ENCODE peak calls at places on chromosomes 5 and 9, in six cellular contexts. M, S, B, D, F and W are unnamed samples. For H3K4me1, the result is how much of the 10 kb centered on the place peaks cover.

GRCh38 chr5:170357853-170358497 is 31.2 kb downstream of the KCNMB1 start:
- DNase-seq in S (no peak), B (peak), F (peak), M (peak), D (no peak), W (peak)

GRCh38 chr5:176891331-176891958 is 7.7 kb downstream of the HK3 start:
- DNase-seq in D (no peak), B (no peak), M (no peak), F (no peak), S (no peak), W (no peak)

GRCh38 chr9:122897969-122898368 is 7.2 kb downstream of the RC3H2 start:
- DNase-seq in M (no peak), S (no peak), D (peak), B (no peak), F (no peak), W (no peak)

GRCh38 chr9:121568541-121569265 is 69.1 kb upstream of the GGTA1 start:
- DNase-seq in F (no peak), M (peak), S (no peak), D (peak), B (peak), W (peak)

GRCh38 chr5:15823413-15823812 is 323.4 kb downstream of the FBXL7 start:
- DNase-seq in M (no peak), F (no peak), D (peak), S (no peak), B (no peak), W (no peak)

GRCh38 chr5:113024298-113024697 is 47.7 kb downstream of the DCP2 start:
- DNase-seq in D (no peak), F (no peak), M (no peak), B (no peak), S (no peak), W (no peak)

GRCh38 chr5:147448766-147449165 is 61.1 kb downstream of the DPYSL3 start:
- DNase-seq in B (no peak), S (no peak), D (peak), F (no peak), M (no peak), W (no peak)

GRCh38 chr5:74318985-74319563 is 321.5 kb downstream of the ENC1 start:
- DNase-seq in B (no peak), D (peak), S (no peak), F (no peak), M (no peak), W (no peak)

GRCh38 chr5:61505281-61505680 is 173.2 kb downstream of the ZSWIM6 start:
- DNase-seq in S (no peak), B (no peak), D (no peak), M (no peak), F (no peak), W (no peak)

GRCh38 chr5:159825551-159826051 is 90.7 kb upstream of the ADRA1B start:
- DNase-seq in D (peak), B (no peak), S (no peak), M (no peak), F (peak), W (no peak)
- H3K27ac ChIP-seq in D (no peak), B (no peak), S (no peak), M (peak), F (no peak), W (no peak)

GRCh38 chr5:165138261-165138660 is 1632.8 kb downstream of the MAT2B start:
- DNase-seq in F (no peak), S (no peak), M (no peak), B (no peak), D (peak), W (no peak)
- H3K4me1 ChIP-seq in F (under half), S (under half), M (under half), B (under half), D (under half), W (under half)

GRCh38 chr5:179405054-179405416 is 59.8 kb upstream of the ADAMTS2 start:
- DNase-seq in B (no peak), S (no peak), F (no peak), D (no peak), M (no peak), W (peak)

GRCh38 chr5:179406031-179406681 is 60.9 kb upstream of the ADAMTS2 start:
- DNase-seq in B (no peak), D (no peak), M (no peak), F (no peak), S (no peak), W (peak)

GRCh38 chr5:179403426-179404147 is 58.3 kb upstream of the ADAMTS2 start:
- DNase-seq in D (no peak), M (no peak), B (no peak), F (no peak), S (no peak), W (peak)

GRCh38 chr5:179405426-179406030 is 60.3 kb upstream of the ADAMTS2 start:
- DNase-seq in S (no peak), D (no peak), B (no peak), F (no peak), M (no peak), W (no peak)

DNA sequence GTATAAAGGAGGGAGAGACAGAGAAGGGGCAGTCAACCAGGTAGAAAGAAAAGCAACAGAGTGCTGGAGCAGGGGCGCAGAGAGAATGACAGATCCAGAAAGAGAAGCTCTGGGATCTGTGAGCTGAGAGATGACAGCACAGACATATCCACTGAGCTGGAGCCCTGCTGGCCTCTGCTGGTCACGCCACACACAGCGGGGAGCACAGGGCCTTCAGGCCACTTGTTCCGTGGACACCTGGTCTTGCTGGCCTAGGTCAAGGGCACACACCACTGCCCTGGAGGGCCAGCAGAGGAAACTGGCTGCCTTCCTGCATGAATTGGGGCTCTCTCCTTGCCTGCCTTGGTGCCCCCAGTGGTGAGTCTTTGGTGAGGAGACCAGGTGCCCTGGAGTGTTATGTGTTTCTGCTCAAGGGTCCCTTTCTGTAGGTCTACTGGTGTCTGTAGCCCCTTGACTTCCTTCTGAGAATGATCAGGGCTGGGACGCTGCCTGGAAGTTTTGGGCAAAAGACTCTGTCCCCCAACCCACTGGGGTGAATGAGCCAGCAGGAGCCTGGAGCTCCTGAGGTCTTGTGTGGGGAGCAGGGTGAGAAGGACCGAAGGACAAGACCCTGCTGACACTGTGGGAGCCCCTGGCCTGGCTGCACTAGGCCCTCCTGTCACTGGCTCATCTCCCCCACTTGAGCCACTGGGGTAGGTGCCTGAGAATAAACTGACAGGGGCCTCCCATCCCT is 59.2 kb upstream of the ADAMTS2 start:
- DNase-seq in S (no peak), M (no peak), F (no peak), B (no peak), D (no peak), W (no peak)
- TF ChIP-seq CTCF in S (no peak), M (peak), F (peak), B (peak), D (no peak), W (peak)

DNA sequence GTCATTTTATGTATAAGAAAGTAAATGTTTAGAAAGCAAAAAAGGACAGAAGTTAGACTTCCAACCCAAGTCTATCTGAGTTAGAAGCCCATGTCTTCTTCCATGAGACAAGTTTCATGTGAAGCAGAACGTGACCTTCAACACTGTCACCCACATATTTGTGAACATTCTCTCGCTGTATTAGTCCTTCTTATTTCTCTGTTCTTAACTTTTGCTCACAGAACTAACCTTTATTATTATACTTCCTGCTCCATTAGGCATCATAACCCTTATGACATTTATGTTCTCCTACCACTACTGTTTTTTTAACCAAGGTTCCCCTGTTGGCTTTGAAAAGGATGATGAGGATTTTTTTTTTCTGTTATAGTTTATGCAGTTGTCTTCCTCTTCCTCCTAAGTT is 238.8 kb downstream of the ZNF608 start:
- DNase-seq in S (no peak), M (no peak), F (no peak), D (no peak), B (no peak), W (no peak)
- H3K27ac ChIP-seq in S (no peak), M (no peak), F (no peak), D (no peak), B (no peak), W (no peak)

DNA sequence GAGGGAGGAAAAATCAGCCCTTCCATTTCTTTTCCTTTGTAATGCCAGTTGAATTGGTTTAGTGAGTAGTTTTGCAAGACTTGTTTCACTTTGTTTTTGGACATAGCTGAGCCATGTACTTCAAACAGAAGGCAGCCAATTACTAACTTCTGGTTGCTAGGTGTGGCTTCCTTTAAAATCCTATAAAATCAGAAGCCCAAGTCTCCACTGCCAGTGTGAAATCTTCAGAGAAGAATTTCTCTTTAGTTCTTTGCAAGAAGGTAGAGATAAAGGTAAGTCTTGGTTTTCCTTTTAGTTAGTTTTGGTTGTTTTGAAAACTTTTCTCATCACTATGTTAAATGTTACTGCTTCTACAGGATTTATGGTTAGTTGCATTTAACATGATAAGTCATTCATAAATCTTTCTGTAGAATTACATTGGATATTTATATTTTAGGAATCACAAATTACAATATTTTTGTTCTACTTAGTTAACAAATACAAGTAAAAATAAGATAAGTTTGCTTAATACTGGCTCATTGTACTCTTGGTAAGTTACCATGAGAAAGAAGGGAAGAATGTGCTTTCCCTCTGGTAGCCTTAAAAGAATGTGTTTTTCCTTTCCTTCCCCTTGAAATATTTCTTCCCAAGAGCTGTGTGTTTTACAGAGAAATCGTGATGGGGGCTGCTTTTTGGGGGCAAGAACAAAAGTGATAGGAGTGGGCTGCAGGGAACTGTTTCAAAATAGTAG is at the start of gene ANXA1:
- DNase-seq in D (peak), F (no peak), M (no peak), S (no peak), B (no peak), W (no peak)
- H3K4me1 ChIP-seq in D (under half), F (half or more), M (half or more), S (half or more), B (half or more), W (under half)

GRCh38 chr5:5699062-5699461 is 276.6 kb downstream of the ICE1 start:
- DNase-seq in B (no peak), D (no peak), F (no peak), S (no peak), M (no peak), W (no peak)
- TF ChIP-seq CTCF in B (no peak), D (no peak), F (no peak), S (no peak), M (no peak), W (no peak)

GRCh38 chr9:126144215-126144614 is 182.4 kb upstream of the MVB12B start:
- DNase-seq in D (no peak), F (no peak), M (no peak), B (no peak), S (no peak), W (no peak)
- H3K27ac ChIP-seq in D (no peak), F (no peak), M (no peak), B (peak), S (no peak), W (no peak)

GRCh38 chr5:93355691-93356090 is 225.3 kb downstream of the NR2F1-AS1 start:
- DNase-seq in S (no peak), M (no peak), F (no peak), B (no peak), D (no peak), W (no peak)
- H3K4me1 ChIP-seq in S (under half), M (under half), F (under half), B (under half), D (under half), W (under half)